ENCODE peak calls at places on chromosome 12, in ten cellular contexts. Q, I, A, P, E, Y, O, X, M and G are unnamed samples.

GRCh38 chr12:110585231-110585799 is 2.2 kb upstream of the PPTC7 start:
- DNase-seq in Q (no peak), Y (no peak), A (no peak), I (no peak), X (no peak), E (no peak), P (no peak), M (no peak), O (peak; percentile 37), G (no peak)

GRCh38 chr12:95773320-95773719 is 17.2 kb downstream of the NTN4 start:
- DNase-seq in O (no peak), P (no peak), Y (no peak), X (no peak), E (no peak), A (no peak), M (no peak), Q (no peak), I (no peak), G (no peak)

GRCh38 chr12:5440973-5441372 is 9.1 kb downstream of the NTF3 start:
- DNase-seq in X (no peak), P (peak; percentile 38), A (no peak), O (no peak), Y (no peak), M (no peak), E (peak; percentile 21), I (no peak), Q (no peak), G (no peak)

GRCh38 chr12:105018001-105018400 is 31.9 kb downstream of the NOPCHAP1 start:
- DNase-seq in A (no peak), O (no peak), X (no peak), I (no peak), P (peak; percentile 3), Q (no peak), E (no peak), Y (no peak), M (no peak), G (no peak)

GRCh38 chr12:79662046-79662811 is 28.5 kb downstream of the PAWR start:
- DNase-seq in Q (peak; percentile 20), I (no peak), E (no peak), X (no peak), M (no peak), A (no peak), Y (no peak), P (no peak), O (no peak), G (no peak)

GRCh38 chr12:95674631-95675030 is 115.9 kb downstream of the NTN4 start:
- DNase-seq in M (peak; percentile 18), Y (no peak), A (no peak), E (peak; percentile 5), Q (peak; percentile 16), O (no peak), I (no peak), X (no peak), P (peak; percentile 79), G (no peak)

GRCh38 chr12:15801770-15802393 is 12.7 kb upstream of the EPS8 start:
- DNase-seq in P (no peak), X (no peak), E (no peak), I (no peak), A (no peak), Q (no peak), M (no peak), O (no peak), Y (no peak), G (no peak)

GRCh38 chr12:75779891-75780501 is 251.6 kb downstream of the PHLDA1 start:
- DNase-seq in I (no peak), E (no peak), X (no peak), Q (no peak), O (no peak), A (no peak), P (no peak), M (no peak), Y (no peak), G (no peak)

GRCh38 chr12:91774471-91774921 is 371.1 kb downstream of the BTG1 start:
- DNase-seq in Q (peak; percentile 51), O (no peak), P (no peak), I (no peak), Y (no peak), M (peak; percentile 18), X (no peak), E (no peak), A (no peak), G (peak; percentile 43)

GRCh38 chr12:97229036-97229435 is 233.6 kb upstream of the RMST start:
- DNase-seq in P (no peak), I (no peak), M (no peak), Y (no peak), A (no peak), E (no peak), O (no peak), X (no peak), Q (no peak), G (no peak)

GRCh38 chr12:95336387-95337067 is 118.9 kb downstream of the VEZT start:
- DNase-seq in Y (peak; percentile 79), P (peak; percentile 80), A (peak; percentile 77), I (peak; percentile 79), E (peak; percentile 75), X (no peak), O (peak; percentile 57), Q (peak; percentile 87), M (peak; percentile 84), G (peak; percentile 48)

GRCh38 chr12:24788886-24789285 is 160.0 kb downstream of the BCAT1 start:
- DNase-seq in Q (no peak), E (no peak), I (no peak), Y (no peak), P (no peak), M (no peak), A (no peak), O (no peak), X (no peak), G (no peak)

GRCh38 chr12:38875571-38876228 is 29.7 kb downstream of the CPNE8 start:
- DNase-seq in X (no peak), O (no peak), P (no peak), Y (no peak), I (no peak), Q (no peak), M (no peak), A (no peak), E (no peak), G (no peak)

GRCh38 chr12:11797317-11797913 is 147.9 kb downstream of the ETV6 start:
- DNase-seq in E (no peak), X (no peak), A (no peak), Y (peak; percentile 37), I (no peak), O (no peak), Q (peak; percentile 81), M (peak; percentile 52), P (no peak), G (peak; percentile 56)

GRCh38 chr12:116524964-116525379 is 34.2 kb upstream of the MAP1LC3B2 start:
- DNase-seq in E (no peak), Y (no peak), A (no peak), X (no peak), M (peak; percentile 63), Q (no peak), P (no peak), I (peak; percentile 56), O (no peak), G (no peak)

GRCh38 chr12:67661311-67662011 is 12.9 kb downstream of the DYRK2 start:
- DNase-seq in Q (no peak), E (peak; percentile 39), M (peak; percentile 54), A (no peak), I (no peak), P (no peak), Y (no peak), O (no peak), X (no peak), G (peak; percentile 34)

GRCh38 chr12:57522887-57523705 is 472 bp downstream of the MBD6 start:
- DNase-seq in M (peak; percentile 55), A (no peak), X (no peak), E (peak; percentile 63), Y (peak; percentile 48), I (peak; percentile 72), P (peak; percentile 53), O (peak; percentile 67), Q (peak; percentile 14), G (peak; percentile 30)

GRCh38 chr12:57240926-57241555 is 9.9 kb downstream of the STAC3 start:
- DNase-seq in Y (no peak), E (no peak), P (peak; percentile 71), I (peak; percentile 71), Q (no peak), X (no peak), M (no peak), A (no peak), O (no peak), G (no peak)

GRCh38 chr12:63862187-63863107 is 17.9 kb downstream of the SRGAP1 start:
- DNase-seq in X (no peak), E (no peak), Q (no peak), M (no peak), O (no peak), Y (peak; percentile 62), P (no peak), I (no peak), A (peak; percentile 67), G (no peak)

GRCh38 chr12:92759634-92760268 is 57.0 kb downstream of the PLEKHG7 start:
- DNase-seq in I (no peak), Q (peak; percentile 97), M (peak; percentile 68), O (no peak), Y (no peak), P (no peak), E (no peak), X (no peak), A (peak; percentile 52), G (peak; percentile 74)

GRCh38 chr12:50021071-50021470 is 4.2 kb downstream of the RACGAP1 start:
- DNase-seq in M (no peak), Y (no peak), X (no peak), Q (no peak), I (no peak), E (no peak), A (no peak), O (no peak), P (no peak), G (no peak)

GRCh38 chr12:64900540-64900939 is 76.1 kb downstream of the TBC1D30 start:
- DNase-seq in I (no peak), A (no peak), E (no peak), M (peak; percentile 14), X (no peak), Q (peak; percentile 29), Y (no peak), O (no peak), P (no peak), G (no peak)

GRCh38 chr12:79512068-79512467 is 178.7 kb downstream of the PAWR start:
- DNase-seq in Q (no peak), A (no peak), X (no peak), P (peak; percentile 37), E (no peak), Y (no peak), I (peak; percentile 72), M (no peak), O (no peak), G (no peak)

GRCh38 chr12:13666806-13667205 is 314.6 kb downstream of the GRIN2B start:
- DNase-seq in E (no peak), X (no peak), A (no peak), I (no peak), O (no peak), P (no peak), Q (no peak), Y (no peak), M (no peak), G (no peak)

GRCh38 chr12:104687823-104688573 is 231.2 kb downstream of the CHST11 start:
- DNase-seq in O (no peak), Q (no peak), Y (no peak), M (no peak), E (no peak), I (no peak), A (no peak), X (peak; percentile 23), P (no peak), G (no peak)

GRCh38 chr12:4178424-4179184 is 95.0 kb upstream of the CCND2 start:
- DNase-seq in Y (no peak), A (no peak), M (no peak), O (no peak), E (no peak), X (no peak), P (no peak), I (no peak), Q (no peak), G (no peak)

GRCh38 chr12:25976289-25976688 is 17.8 kb downstream of the RASSF8 start:
- DNase-seq in Q (no peak), E (no peak), I (no peak), O (no peak), P (no peak), X (no peak), A (no peak), Y (no peak), M (no peak), G (no peak)

GRCh38 chr12:11944321-11944720 is 126.4 kb upstream of the BCL2L14 start:
- DNase-seq in Y (no peak), M (no peak), O (no peak), A (no peak), X (no peak), Q (no peak), P (no peak), E (no peak), I (no peak), G (no peak)